ENCODE peak calls at places on chromosome 6, in five cellular contexts. One of them, this sample, is unnamed.
A peak's percentile ranks its signal among the peaks of the same experiment; 100 is the strongest.

GRCh38 chr6:166499350-166500163 is 86.9 kb downstream of the RAMACL start:
- DNase-seq in K562: no peak
- DNase-seq in pancreas: no peak
- DNase-seq in adrenal gland: no peak
- DNase-seq in caudate nucleus: no peak
- DNase-seq in this sample: no peak

GRCh38 chr6:34656378-34657036 is 40.1 kb downstream of the ILRUN start:
- DNase-seq in K562: no peak
- DNase-seq in pancreas: peak; percentile 41
- DNase-seq in adrenal gland: no peak
- DNase-seq in caudate nucleus: no peak
- DNase-seq in this sample: no peak

GRCh38 chr6:154359679-154360078 is 3.1 kb upstream of the IPCEF1 start:
- DNase-seq in K562: no peak
- DNase-seq in pancreas: no peak
- DNase-seq in adrenal gland: no peak
- DNase-seq in caudate nucleus: no peak
- DNase-seq in this sample: no peak

GRCh38 chr6:5214570-5215052 is 46.1 kb downstream of the LYRM4 start:
- DNase-seq in K562: peak; percentile 74
- DNase-seq in pancreas: no peak
- DNase-seq in adrenal gland: peak; percentile 79
- DNase-seq in caudate nucleus: peak; percentile 28
- DNase-seq in this sample: peak; percentile 56

GRCh38 chr6:43274916-43275597 is 23.0 kb upstream of the SLC22A7 start:
- DNase-seq in K562: peak; percentile 87
- DNase-seq in pancreas: peak; percentile 49
- DNase-seq in adrenal gland: no peak
- DNase-seq in caudate nucleus: no peak
- DNase-seq in this sample: no peak

GRCh38 chr6:81838724-81839425 is 86.4 kb upstream of the TENT5A start:
- DNase-seq in K562: no peak
- DNase-seq in pancreas: no peak
- DNase-seq in adrenal gland: no peak
- DNase-seq in caudate nucleus: no peak
- DNase-seq in this sample: no peak

GRCh38 chr6:158672726-158673125 is 22.9 kb downstream of the SYTL3 start:
- DNase-seq in K562: no peak
- DNase-seq in pancreas: no peak
- DNase-seq in adrenal gland: no peak
- DNase-seq in caudate nucleus: no peak
- DNase-seq in this sample: no peak

GRCh38 chr6:22332216-22332615 is 35.4 kb upstream of the PRL start:
- DNase-seq in K562: no peak
- DNase-seq in pancreas: no peak
- DNase-seq in adrenal gland: no peak
- DNase-seq in caudate nucleus: no peak
- DNase-seq in this sample: no peak

GRCh38 chr6:159815410-159815809 is 15.3 kb downstream of the PNLDC1 start:
- DNase-seq in K562: no peak
- DNase-seq in pancreas: no peak
- DNase-seq in adrenal gland: no peak
- DNase-seq in caudate nucleus: no peak
- DNase-seq in this sample: no peak

GRCh38 chr6:169962604-169963469 is 211.4 kb downstream of the ERMARD start:
- DNase-seq in K562: no peak
- DNase-seq in pancreas: no peak
- DNase-seq in adrenal gland: no peak
- DNase-seq in caudate nucleus: no peak
- DNase-seq in this sample: no peak

GRCh38 chr6:3164388-3164787 is 7.0 kb upstream of the TUBB2A start:
- DNase-seq in K562: no peak
- DNase-seq in pancreas: no peak
- DNase-seq in adrenal gland: no peak
- DNase-seq in caudate nucleus: no peak
- DNase-seq in this sample: no peak

GRCh38 chr6:7758456-7758855 is 32.6 kb downstream of the BMP6 start:
- DNase-seq in K562: no peak
- DNase-seq in pancreas: no peak
- DNase-seq in adrenal gland: peak; percentile 11
- DNase-seq in caudate nucleus: no peak
- DNase-seq in this sample: no peak

GRCh38 chr6:45922728-45923351 is 92.8 kb downstream of the CLIC5 start:
- DNase-seq in K562: peak; percentile 42
- DNase-seq in pancreas: peak; percentile 28
- DNase-seq in adrenal gland: peak; percentile 72
- DNase-seq in caudate nucleus: peak; percentile 18
- DNase-seq in this sample: peak; percentile 42

GRCh38 chr6:146875927-146876270 is 277.1 kb downstream of the ADGB start:
- DNase-seq in K562: no peak
- DNase-seq in pancreas: no peak
- DNase-seq in adrenal gland: no peak
- DNase-seq in caudate nucleus: no peak
- DNase-seq in this sample: no peak

GRCh38 chr6:144066745-144067484 is 28.5 kb downstream of the SF3B5 start:
- DNase-seq in K562: no peak
- DNase-seq in pancreas: no peak
- DNase-seq in adrenal gland: no peak
- DNase-seq in caudate nucleus: no peak
- DNase-seq in this sample: no peak

GRCh38 chr6:4732691-4733315 is 43.4 kb upstream of the CDYL start:
- DNase-seq in K562: peak; percentile 33
- DNase-seq in pancreas: no peak
- DNase-seq in adrenal gland: peak; percentile 78
- DNase-seq in caudate nucleus: no peak
- DNase-seq in this sample: no peak

GRCh38 chr6:85764844-85765243 is 122.2 kb upstream of the SYNCRIP start:
- DNase-seq in K562: no peak
- DNase-seq in pancreas: no peak
- DNase-seq in adrenal gland: no peak
- DNase-seq in caudate nucleus: no peak
- DNase-seq in this sample: no peak

GRCh38 chr6:129055796-129056195 is 172.9 kb downstream of the LAMA2 start:
- DNase-seq in K562: no peak
- DNase-seq in pancreas: no peak
- DNase-seq in adrenal gland: no peak
- DNase-seq in caudate nucleus: no peak
- DNase-seq in this sample: no peak

GRCh38 chr6:33144373-33144772 is 47.9 kb downstream of the COL11A2 start:
- DNase-seq in K562: peak; percentile 2
- DNase-seq in pancreas: no peak
- DNase-seq in adrenal gland: peak; percentile 33
- DNase-seq in caudate nucleus: no peak
- DNase-seq in this sample: no peak

GRCh38 chr6:20538131-20538662 is 3.9 kb downstream of the CDKAL1 start:
- DNase-seq in K562: no peak
- DNase-seq in pancreas: no peak
- DNase-seq in adrenal gland: no peak
- DNase-seq in caudate nucleus: no peak
- DNase-seq in this sample: no peak

GRCh38 chr6:140281794-140282193 is 907.3 kb upstream of the CITED2 start:
- DNase-seq in K562: no peak
- DNase-seq in pancreas: no peak
- DNase-seq in adrenal gland: no peak
- DNase-seq in caudate nucleus: no peak
- DNase-seq in this sample: no peak

GRCh38 chr6:110284877-110285276 is 73.3 kb downstream of the METTL24 start:
- DNase-seq in K562: no peak
- DNase-seq in pancreas: no peak
- DNase-seq in adrenal gland: no peak
- DNase-seq in caudate nucleus: no peak
- DNase-seq in this sample: no peak

GRCh38 chr6:22575190-22575589 is 5.8 kb downstream of the HDGFL1 start:
- DNase-seq in K562: no peak
- DNase-seq in pancreas: no peak
- DNase-seq in adrenal gland: no peak
- DNase-seq in caudate nucleus: no peak
- DNase-seq in this sample: no peak

GRCh38 chr6:17877196-17877889 is 110.1 kb downstream of the KIF13A start:
- DNase-seq in K562: no peak
- DNase-seq in pancreas: no peak
- DNase-seq in adrenal gland: no peak
- DNase-seq in caudate nucleus: no peak
- DNase-seq in this sample: no peak

GRCh38 chr6:100775667-100776066 is 105.5 kb downstream of the ASCC3 start:
- DNase-seq in K562: no peak
- DNase-seq in pancreas: no peak
- DNase-seq in adrenal gland: no peak
- DNase-seq in caudate nucleus: no peak
- DNase-seq in this sample: no peak

GRCh38 chr6:13383280-13384163 is 55.2 kb upstream of the TBC1D7 start:
- DNase-seq in K562: no peak
- DNase-seq in pancreas: no peak
- DNase-seq in adrenal gland: no peak
- DNase-seq in caudate nucleus: no peak
- DNase-seq in this sample: no peak

GRCh38 chr6:43091020-43091419 is 14.9 kb downstream of the PTK7 start:
- DNase-seq in K562: no peak
- DNase-seq in pancreas: no peak
- DNase-seq in adrenal gland: no peak
- DNase-seq in caudate nucleus: no peak
- DNase-seq in this sample: no peak

GRCh38 chr6:136923116-136923953 is 1.2 kb downstream of the SLC35D3 start:
- DNase-seq in K562: no peak
- DNase-seq in pancreas: peak; percentile 32
- DNase-seq in adrenal gland: no peak
- DNase-seq in caudate nucleus: no peak
- DNase-seq in this sample: no peak

GRCh38 chr6:79038061-79038460 is 40.0 kb downstream of the PHIP start:
- DNase-seq in K562: no peak
- DNase-seq in pancreas: no peak
- DNase-seq in adrenal gland: no peak
- DNase-seq in caudate nucleus: no peak
- DNase-seq in this sample: no peak

GRCh38 chr6:64815718-64816117 is 891.3 kb downstream of the EYS start:
- DNase-seq in K562: no peak
- DNase-seq in pancreas: no peak
- DNase-seq in adrenal gland: no peak
- DNase-seq in caudate nucleus: no peak
- DNase-seq in this sample: no peak

GRCh38 chr6:36610041-36610440 is 15.9 kb downstream of the SRSF3 start:
- DNase-seq in K562: no peak
- DNase-seq in pancreas: no peak
- DNase-seq in adrenal gland: no peak
- DNase-seq in caudate nucleus: no peak
- DNase-seq in this sample: no peak
- H3K27ac ChIP-seq in K562: no peak overlapping the region
- H3K27ac ChIP-seq in pancreas: no peak overlapping the region
- H3K27ac ChIP-seq in adrenal gland: no peak overlapping the region
- H3K27ac ChIP-seq in caudate nucleus: no peak overlapping the region
- H3K27ac ChIP-seq in this sample: no peak overlapping the region

GRCh38 chr6:161917645-161918044 is 643.8 kb upstream of the AGPAT4 start:
- DNase-seq in K562: no peak
- DNase-seq in pancreas: no peak
- DNase-seq in adrenal gland: no peak
- DNase-seq in caudate nucleus: no peak
- DNase-seq in this sample: no peak
- H3K27ac ChIP-seq in K562: no peak overlapping the region
- H3K27ac ChIP-seq in pancreas: no peak overlapping the region
- H3K27ac ChIP-seq in adrenal gland: no peak overlapping the region
- H3K27ac ChIP-seq in caudate nucleus: no peak overlapping the region
- H3K27ac ChIP-seq in this sample: no peak overlapping the region

DNA sequence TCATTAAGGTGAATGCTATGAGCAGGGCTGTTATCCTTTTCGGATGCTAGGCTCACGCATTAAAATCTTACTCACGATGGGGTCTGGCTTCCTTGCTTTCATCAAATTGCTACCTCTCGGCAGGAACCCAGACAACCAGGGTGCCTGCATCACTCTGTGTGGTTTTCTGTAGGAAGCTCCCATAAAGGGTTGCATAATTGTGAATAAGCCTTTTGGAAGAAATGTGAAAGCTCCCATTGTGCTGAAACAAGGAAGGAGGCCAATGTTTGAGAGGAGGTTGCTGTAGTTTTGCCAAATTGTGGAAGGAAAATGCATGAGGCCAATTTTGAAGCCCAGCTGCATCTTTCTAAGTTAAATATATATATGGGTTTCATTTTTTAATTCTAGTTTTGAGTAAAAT is 615.5 kb downstream of the C6orf118 start:
- DNase-seq in K562: no peak
- DNase-seq in pancreas: no peak
- DNase-seq in adrenal gland: no peak
- DNase-seq in caudate nucleus: no peak
- DNase-seq in this sample: no peak
- H3K27ac ChIP-seq in K562: no peak overlapping the region
- H3K27ac ChIP-seq in pancreas: no peak overlapping the region
- H3K27ac ChIP-seq in adrenal gland: no peak overlapping the region
- H3K27ac ChIP-seq in caudate nucleus: peak overlapping the region; percentile 49
- H3K27ac ChIP-seq in this sample: peak overlapping the region; percentile 5

GRCh38 chr6:44401138-44401537 is 13.6 kb downstream of the CDC5L start:
- DNase-seq in K562: no peak
- DNase-seq in pancreas: no peak
- DNase-seq in adrenal gland: no peak
- DNase-seq in caudate nucleus: no peak
- DNase-seq in this sample: no peak
- H3K27ac ChIP-seq in K562: no peak overlapping the region
- H3K27ac ChIP-seq in pancreas: no peak overlapping the region
- H3K27ac ChIP-seq in adrenal gland: no peak overlapping the region
- H3K27ac ChIP-seq in caudate nucleus: no peak overlapping the region
- H3K27ac ChIP-seq in this sample: no peak overlapping the region